ENCODE peak calls at places on chromosome 1, in nine cellular contexts. R is GM23338, S is foreskin fibroblast, Y is psoas muscle, M is fibroblast of mammary gland, A is fibroblast of lung, D is A549, Q is astrocyte, T is mucosa of descending colon. L is an unnamed sample.

GRCh38 chr1:234899041-234899787 is 229.4 kb downstream of the TOMM20 start:
- DNase-seq in R (no peak), S (peak), Y (no peak), M (peak), A (no peak), D (no peak), Q (peak), T (no peak), L (no peak)

GRCh38 chr1:67760030-67760821 is 73.0 kb downstream of the GNG12 start:
- DNase-seq in R (peak), S (no peak), Y (peak), M (peak), A (peak), D (peak), Q (peak), T (no peak), L (no peak)

GRCh38 chr1:222357252-222357651 is 190.7 kb downstream of the HHIPL2 start:
- DNase-seq in R (peak), S (no peak), Y (no peak), M (no peak), A (no peak), D (no peak), Q (no peak), T (no peak), L (no peak)

GRCh38 chr1:212621043-212621829 is 12.7 kb downstream of the ATF3 start:
- DNase-seq in R (no peak), S (no peak), Y (no peak), M (no peak), A (no peak), D (no peak), Q (no peak), T (no peak), L (no peak)

GRCh38 chr1:16716691-16717173 is 23.6 kb upstream of the RNU1-4 start:
- DNase-seq in R (no peak), S (no peak), Y (peak), M (no peak), A (no peak), D (no peak), Q (no peak), T (peak), L (no peak)

GRCh38 chr1:244325056-244325764 is 126.5 kb downstream of the ADSS2 start:
- DNase-seq in R (no peak), S (no peak), Y (no peak), M (no peak), A (peak), D (no peak), Q (no peak), T (no peak), L (no peak)

GRCh38 chr1:2018217-2019161 is 656 bp upstream of the GABRD start:
- DNase-seq in R (peak), S (no peak), Y (no peak), M (no peak), A (no peak), D (no peak), Q (no peak), T (peak), L (no peak)

GRCh38 chr1:197595244-197595904 is 179.9 kb downstream of the DENND1B start:
- DNase-seq in R (peak), S (no peak), Y (no peak), M (no peak), A (no peak), D (no peak), Q (no peak), T (no peak), L (no peak)

GRCh38 chr1:231416896-231417295 is 5.2 kb downstream of the EGLN1 start:
- DNase-seq in R (no peak), S (no peak), Y (no peak), M (no peak), A (no peak), D (no peak), Q (no peak), T (no peak), L (no peak)

GRCh38 chr1:2384941-2385481 is 6.3 kb downstream of the MORN1 start:
- DNase-seq in R (peak), S (no peak), Y (peak), M (no peak), A (no peak), D (no peak), Q (no peak), T (peak), L (no peak)

GRCh38 chr1:72530646-72531045 is 248.3 kb upstream of the NEGR1 start:
- DNase-seq in R (no peak), S (no peak), Y (no peak), M (peak), A (no peak), D (no peak), Q (no peak), T (no peak), L (no peak)

GRCh38 chr1:178632619-178633018 is 92.4 kb upstream of the RALGPS2 start:
- DNase-seq in R (no peak), S (no peak), Y (no peak), M (peak), A (peak), D (no peak), Q (peak), T (no peak), L (no peak)

GRCh38 chr1:109821831-109822745 is 58.4 kb upstream of the EPS8L3 start:
- DNase-seq in R (no peak), S (peak), Y (peak), M (peak), A (peak), D (peak), Q (peak), T (no peak), L (no peak)

GRCh38 chr1:153818876-153819275 is 43.7 kb downstream of the SLC27A3 start:
- DNase-seq in R (no peak), S (no peak), Y (no peak), M (no peak), A (no peak), D (no peak), Q (no peak), T (no peak), L (no peak)

GRCh38 chr1:211830055-211830329 is 571 bp downstream of the LPGAT1 start:
- DNase-seq in R (no peak), S (peak), Y (no peak), M (no peak), A (no peak), D (no peak), Q (no peak), T (peak), L (no peak)

GRCh38 chr1:236282159-236282716 is 480 bp upstream of the ERO1B start:
- DNase-seq in R (no peak), S (no peak), Y (no peak), M (peak), A (peak), D (no peak), Q (no peak), T (peak), L (no peak)

GRCh38 chr1:42214447-42214871 is 49.9 kb upstream of the GUCA2A start:
- DNase-seq in R (no peak), S (peak), Y (no peak), M (peak), A (peak), D (peak), Q (peak), T (no peak), L (no peak)

GRCh38 chr1:10691740-10692125 is 104.7 kb downstream of the CASZ1 start:
- DNase-seq in R (no peak), S (no peak), Y (no peak), M (no peak), A (no peak), D (no peak), Q (no peak), T (no peak), L (no peak)

GRCh38 chr1:10688409-10688786 is 108.0 kb downstream of the CASZ1 start:
- DNase-seq in R (no peak), S (no peak), Y (no peak), M (no peak), A (no peak), D (no peak), Q (no peak), T (no peak), L (no peak)

GRCh38 chr1:10691075-10691739 is 105.2 kb downstream of the CASZ1 start:
- DNase-seq in R (no peak), S (no peak), Y (no peak), M (no peak), A (no peak), D (no peak), Q (no peak), T (no peak), L (no peak)

GRCh38 chr1:10692401-10693021 is 103.9 kb downstream of the CASZ1 start:
- DNase-seq in R (no peak), S (no peak), Y (no peak), M (no peak), A (no peak), D (peak), Q (no peak), T (peak), L (no peak)

DNA sequence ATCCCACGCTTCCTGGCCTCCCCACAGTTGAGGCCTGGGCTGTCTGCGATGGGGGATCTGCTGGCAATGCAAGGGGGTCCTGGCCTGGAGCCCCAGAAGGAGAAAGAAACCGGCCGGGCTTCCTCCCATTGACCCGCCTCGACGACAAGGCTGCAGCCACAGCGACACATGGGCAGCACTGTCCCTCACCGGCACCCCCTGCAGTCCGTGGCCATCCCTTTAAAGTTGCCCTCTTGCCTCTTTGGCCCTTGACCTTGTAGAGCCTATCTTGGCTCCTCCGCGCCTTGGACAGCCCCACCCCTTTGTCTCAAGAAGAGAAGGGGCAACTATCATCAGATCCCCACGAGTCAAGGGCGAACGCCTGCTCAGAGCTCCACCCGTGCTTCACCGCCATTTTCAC is 106.0 kb downstream of the CASZ1 start:
- DNase-seq in R (no peak), S (no peak), Y (no peak), M (no peak), A (no peak), D (no peak), Q (no peak), T (no peak), L (no peak)
- TF ChIP-seq CTCF in R (peak), S (no peak), Y (no peak), M (no peak), A (no peak), D (no peak), Q (no peak), T (no peak), L (no peak)

GRCh38 chr1:182646739-182647138 is 37.6 kb downstream of the RGS8 start:
- DNase-seq in R (no peak), S (no peak), Y (no peak), M (no peak), A (no peak), D (no peak), Q (no peak), T (no peak), L (no peak)

GRCh38 chr1:182649041-182649440 is 35.3 kb downstream of the RGS8 start:
- DNase-seq in R (no peak), S (no peak), Y (no peak), M (no peak), A (no peak), D (no peak), Q (no peak), T (no peak), L (no peak)

GRCh38 chr1:182652933-182653332 is 31.5 kb downstream of the RGS8 start:
- DNase-seq in R (no peak), S (no peak), Y (no peak), M (no peak), A (no peak), D (no peak), Q (no peak), T (no peak), L (no peak)

DNA sequence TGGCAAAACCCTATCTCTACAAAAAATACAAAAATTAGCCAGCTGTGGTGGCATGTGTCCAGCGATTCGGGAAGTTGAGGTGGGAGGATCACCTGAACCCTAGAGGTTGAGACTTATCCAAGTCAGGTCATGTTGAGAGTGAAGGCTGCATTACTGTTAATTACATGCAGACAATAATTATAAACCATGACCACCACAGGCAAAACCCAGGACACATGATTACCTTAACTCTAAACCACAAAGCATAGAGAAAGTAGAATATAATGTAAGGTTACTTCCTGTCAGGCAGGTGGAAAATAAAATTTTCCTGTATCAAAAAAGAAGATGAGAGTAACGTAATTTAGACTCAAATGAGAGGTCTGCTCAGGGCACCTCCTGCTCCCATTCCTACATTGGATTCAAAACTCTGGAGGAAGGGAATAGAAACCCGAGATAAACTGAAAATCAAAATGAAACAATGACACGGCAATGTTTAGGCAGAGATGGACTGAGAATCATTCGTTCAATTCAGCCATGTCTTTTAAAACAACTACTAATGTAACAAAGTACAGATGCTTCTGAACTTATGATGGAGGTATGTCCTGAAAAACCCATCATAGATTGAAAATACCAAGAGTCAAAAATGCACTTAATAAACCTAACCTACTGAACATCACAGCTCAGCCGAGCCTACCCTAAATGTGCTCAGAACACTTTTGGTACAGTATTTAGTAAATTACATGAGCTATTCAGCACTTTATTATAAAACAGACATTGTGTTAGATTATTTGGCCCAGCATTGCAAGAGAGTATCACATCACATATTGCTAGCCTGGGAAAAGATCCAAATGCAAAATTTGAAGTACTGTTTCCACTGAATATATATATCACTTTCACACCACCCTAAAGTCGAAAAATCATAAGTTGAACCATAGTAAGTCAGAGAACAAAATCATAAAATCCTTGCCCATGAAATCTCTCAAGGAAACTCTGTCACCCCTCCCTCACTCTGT is 33.4 kb downstream of the RGS8 start:
- DNase-seq in R (no peak), S (no peak), Y (no peak), M (no peak), A (no peak), D (no peak), Q (no peak), T (no peak), L (no peak)
- H3K4me3 ChIP-seq in R (no peak), S (no peak), Y (no peak), M (no peak), A (no peak), D (no peak), Q (no peak), T (no peak), L (no peak)

GRCh38 chr1:55334797-55335196 is 119.6 kb upstream of the USP24 start:
- DNase-seq in R (no peak), S (no peak), Y (no peak), M (no peak), A (no peak), D (no peak), Q (no peak), T (no peak), L (no peak)

GRCh38 chr1:55338448-55338820 is 123.3 kb upstream of the USP24 start:
- DNase-seq in R (no peak), S (no peak), Y (no peak), M (no peak), A (no peak), D (no peak), Q (no peak), T (no peak), L (no peak)

GRCh38 chr1:55339681-55340080 is 124.5 kb upstream of the USP24 start:
- DNase-seq in R (no peak), S (no peak), Y (no peak), M (peak), A (no peak), D (no peak), Q (no peak), T (no peak), L (no peak)

GRCh38 chr1:55334140-55334539 is 119.0 kb upstream of the USP24 start:
- DNase-seq in R (no peak), S (no peak), Y (no peak), M (peak), A (no peak), D (no peak), Q (no peak), T (no peak), L (no peak)

DNA sequence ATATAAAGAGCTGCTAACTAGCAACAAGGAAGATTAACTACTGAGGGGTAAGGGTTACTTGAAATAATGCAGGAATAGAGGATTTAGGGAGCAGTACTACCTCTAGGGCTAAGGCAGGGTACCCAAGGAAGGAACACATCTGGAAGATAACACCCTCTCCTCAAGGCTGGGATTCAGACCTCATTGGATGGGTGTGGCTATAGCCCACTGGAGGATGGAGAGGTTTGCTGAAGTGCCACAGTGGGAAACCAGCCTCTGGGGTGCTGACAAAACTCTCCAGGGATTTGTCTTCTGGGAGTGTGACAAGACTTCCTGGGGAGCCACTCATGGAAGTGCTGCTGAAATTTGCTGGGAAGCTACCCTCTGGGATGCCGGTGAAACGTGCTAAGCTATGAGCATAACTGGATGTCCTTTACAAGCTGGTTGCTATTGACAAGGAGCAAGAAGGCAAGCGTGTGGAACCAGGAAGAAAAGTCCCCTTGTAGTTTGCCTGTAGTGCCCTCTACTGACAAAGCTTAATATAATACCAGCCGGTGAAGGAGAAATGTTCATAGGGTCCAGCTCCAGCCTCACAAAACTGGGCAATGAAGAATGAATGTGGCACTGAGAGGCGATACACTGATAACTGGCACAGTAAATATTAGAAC is 122.8 kb upstream of the USP24 start:
- DNase-seq in R (peak), S (peak), Y (no peak), M (peak), A (peak), D (peak), Q (peak), T (no peak), L (no peak)
- TF ChIP-seq CTCF in R (peak), S (peak), Y (peak), M (peak), A (peak), D (no peak), Q (peak), T (no peak), L (peak)

GRCh38 chr1:116546354-116546977 is 24.4 kb downstream of the CD58 start:
- DNase-seq in R (no peak), S (no peak), Y (no peak), M (no peak), A (no peak), D (no peak), Q (no peak), T (no peak), L (no peak)

GRCh38 chr1:116540088-116540487 is 30.7 kb downstream of the CD58 start:
- DNase-seq in R (no peak), S (no peak), Y (no peak), M (no peak), A (no peak), D (no peak), Q (no peak), T (no peak), L (no peak)

GRCh38 chr1:116545359-116545705 is 25.5 kb downstream of the CD58 start:
- DNase-seq in R (no peak), S (no peak), Y (no peak), M (no peak), A (no peak), D (no peak), Q (no peak), T (no peak), L (no peak)

GRCh38 chr1:116544588-116545358 is 26.1 kb downstream of the CD58 start:
- DNase-seq in R (no peak), S (no peak), Y (no peak), M (no peak), A (no peak), D (no peak), Q (no peak), T (no peak), L (no peak)
- H3K4me3 ChIP-seq in R (no peak), S (no peak), Y (no peak), M (no peak), A (no peak), D (no peak), Q (no peak), T (no peak), L (no peak)